ENCODE peak calls at places on chromosome 21, in five cellular contexts. C, P, K, R and F are unnamed samples.
A peak's percentile ranks its signal among the peaks of the same experiment; 100 is the strongest.

GRCh38 chr21:36263797-36264196 is 56.2 kb upstream of the MORC3 start:
- DNase-seq in K (no peak), P (no peak), R (no peak), C (no peak), F (no peak)

GRCh38 chr21:17476006-17476405 is 36.8 kb upstream of the CXADR start:
- DNase-seq in K (peak; percentile 63), P (no peak), C (no peak), R (no peak), F (no peak)

GRCh38 chr21:37357691-37358090 is 8.9 kb upstream of the DYRK1A start:
- DNase-seq in P (no peak), K (no peak), R (no peak), C (no peak), F (no peak)

GRCh38 chr21:43603641-43604504 is 55.4 kb downstream of the HSF2BP start:
- DNase-seq in C (peak; percentile 7), P (no peak), K (peak; percentile 15), R (no peak), F (peak; percentile 67)

GRCh38 chr21:21163904-21164303 is 165.7 kb downstream of the NCAM2 start:
- DNase-seq in R (peak; percentile 44), P (peak; percentile 0), K (peak; percentile 26), C (peak; percentile 85), F (peak; percentile 82)

GRCh38 chr21:43923391-43923790 is 58.4 kb downstream of the AGPAT3 start:
- DNase-seq in R (no peak), K (no peak), P (no peak), C (no peak), F (peak; percentile 11)

GRCh38 chr21:36461277-36461917 is 18.5 kb downstream of the CLDN14 start:
- DNase-seq in P (no peak), C (no peak), K (no peak), R (no peak), F (no peak)

GRCh38 chr21:16476056-16476850 is 746.5 kb downstream of the USP25 start:
- DNase-seq in P (no peak), K (no peak), R (no peak), C (no peak), F (no peak)

GRCh38 chr21:35475006-35475405 is 425.9 kb upstream of the RUNX1 start:
- DNase-seq in K (no peak), P (no peak), C (no peak), R (no peak), F (peak; percentile 51)

GRCh38 chr21:36291509-36291908 is 28.5 kb upstream of the MORC3 start:
- DNase-seq in P (no peak), R (no peak), K (no peak), C (no peak), F (no peak)

GRCh38 chr21:37658994-37659458 is 257.2 kb downstream of the KCNJ6 start:
- DNase-seq in K (no peak), C (peak; percentile 53), P (peak; percentile 43), R (no peak), F (peak; percentile 72)

GRCh38 chr21:34771512-34772028 is 102.8 kb downstream of the CLIC6 start:
- DNase-seq in C (peak; percentile 16), P (peak; percentile 14), K (peak; percentile 89), R (peak; percentile 3), F (peak; percentile 81)

GRCh38 chr21:8992731-8993174 is 1528.6 kb upstream of the TPTE start:
- DNase-seq in R (no peak), P (no peak), C (peak; percentile 88), K (peak; percentile 95), F (no peak)

GRCh38 chr21:34131586-34131985 is 58.2 kb downstream of the MRPS6 start:
- DNase-seq in R (no peak), C (no peak), P (no peak), K (no peak), F (peak; percentile 15)

GRCh38 chr21:8997011-8997440 is 1524.4 kb upstream of the TPTE start:
- DNase-seq in P (no peak), R (no peak), K (peak; percentile 78), C (peak; percentile 55), F (no peak)

GRCh38 chr21:40788635-40789034 is 58.3 kb downstream of the DSCAM start:
- DNase-seq in C (no peak), P (no peak), R (no peak), K (no peak), F (no peak)

GRCh38 chr21:37231247-37231645 is 35.9 kb downstream of the VPS26C start:
- DNase-seq in R (peak; percentile 30), K (no peak), C (no peak), P (no peak), F (no peak)

GRCh38 chr21:35232545-35233176 is 183.6 kb upstream of the RUNX1 start:
- DNase-seq in C (peak; percentile 79), K (peak; percentile 31), P (no peak), R (no peak), F (peak; percentile 92)

GRCh38 chr21:46610018-46610701 is 5.3 kb upstream of the S100B start:
- DNase-seq in K (no peak), C (no peak), P (no peak), R (no peak), F (no peak)

GRCh38 chr21:37267269-37268185 is at the start of gene VPS26C:
- DNase-seq in R (peak; percentile 94), P (peak; percentile 58), C (peak; percentile 100), K (peak; percentile 97), F (peak; percentile 99)

GRCh38 chr21:36471254-36471723 is 8.6 kb downstream of the CLDN14 start:
- DNase-seq in K (peak; percentile 40), C (no peak), R (no peak), P (peak; percentile 58), F (peak; percentile 50)

GRCh38 chr21:34679056-34679455 is 10.3 kb downstream of the CLIC6 start:
- DNase-seq in P (no peak), C (no peak), K (no peak), R (no peak), F (no peak)

GRCh38 chr21:40635336-40635735 is 211.6 kb downstream of the DSCAM start:
- DNase-seq in C (no peak), K (no peak), R (no peak), P (no peak), F (no peak)

GRCh38 chr21:36388835-36389234 is 3.6 kb downstream of the CHAF1B start:
- DNase-seq in K (no peak), P (no peak), R (no peak), C (no peak), F (peak; percentile 54)

GRCh38 chr21:43758132-43758619 is 17.9 kb downstream of the CSTB start:
- DNase-seq in P (no peak), C (no peak), K (no peak), R (no peak), F (peak; percentile 70)

GRCh38 chr21:36470294-36470693 is 9.6 kb downstream of the CLDN14 start:
- DNase-seq in C (no peak), R (no peak), K (no peak), P (no peak), F (no peak)

GRCh38 chr21:33257404-33257803 is 8.8 kb upstream of the IL10RB start:
- DNase-seq in R (no peak), C (no peak), K (no peak), P (no peak), F (no peak)

GRCh38 chr21:35249636-35250035 is 200.5 kb upstream of the RUNX1 start:
- DNase-seq in P (no peak), C (no peak), K (no peak), R (no peak), F (no peak)

GRCh38 chr21:35020902-35021301 is 28.2 kb downstream of the RUNX1 start:
- DNase-seq in K (no peak), R (no peak), P (no peak), C (no peak), F (peak; percentile 49)

GRCh38 chr21:36260030-36260787 is 59.8 kb upstream of the MORC3 start:
- DNase-seq in P (peak; percentile 46), K (peak; percentile 55), R (no peak), C (peak; percentile 74), F (peak; percentile 73)

DNA sequence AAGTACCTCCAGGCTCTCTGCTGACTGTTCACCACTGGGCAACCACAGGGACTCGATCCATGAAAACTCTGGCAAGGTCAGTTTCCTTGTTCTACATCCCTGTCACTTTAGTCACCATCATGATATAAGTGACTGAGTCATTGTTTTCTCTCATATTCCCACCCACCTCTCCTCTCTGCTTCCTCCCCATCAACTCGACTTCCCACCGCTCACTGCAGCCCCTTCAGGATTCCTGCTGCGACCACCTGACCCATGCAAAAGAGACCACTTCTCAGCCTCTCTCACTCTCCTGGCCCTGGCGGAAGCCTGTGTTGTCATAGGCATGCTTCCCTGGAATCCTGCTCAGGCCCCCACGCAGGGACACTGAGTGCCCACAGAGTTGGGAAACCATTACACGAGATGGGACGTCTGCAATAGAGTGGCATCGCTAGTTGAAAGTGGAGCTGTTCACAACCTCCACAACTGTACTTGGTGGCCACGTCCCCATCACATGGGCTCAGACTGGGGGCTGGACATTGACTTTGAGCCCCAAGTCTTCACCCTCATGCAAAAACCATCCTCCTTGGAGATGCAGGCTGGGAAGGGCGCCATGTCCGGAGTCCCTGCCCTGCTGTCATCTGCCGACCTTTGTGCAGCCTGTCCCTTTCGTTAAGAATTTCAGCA is 1.8 kb upstream of the TFF2 start:
- DNase-seq in C (no peak), P (no peak), K (no peak), R (no peak), F (no peak)
- TF ChIP-seq CTCF in C (no peak), P (no peak), K (no peak), R (no peak), F (no peak)

DNA sequence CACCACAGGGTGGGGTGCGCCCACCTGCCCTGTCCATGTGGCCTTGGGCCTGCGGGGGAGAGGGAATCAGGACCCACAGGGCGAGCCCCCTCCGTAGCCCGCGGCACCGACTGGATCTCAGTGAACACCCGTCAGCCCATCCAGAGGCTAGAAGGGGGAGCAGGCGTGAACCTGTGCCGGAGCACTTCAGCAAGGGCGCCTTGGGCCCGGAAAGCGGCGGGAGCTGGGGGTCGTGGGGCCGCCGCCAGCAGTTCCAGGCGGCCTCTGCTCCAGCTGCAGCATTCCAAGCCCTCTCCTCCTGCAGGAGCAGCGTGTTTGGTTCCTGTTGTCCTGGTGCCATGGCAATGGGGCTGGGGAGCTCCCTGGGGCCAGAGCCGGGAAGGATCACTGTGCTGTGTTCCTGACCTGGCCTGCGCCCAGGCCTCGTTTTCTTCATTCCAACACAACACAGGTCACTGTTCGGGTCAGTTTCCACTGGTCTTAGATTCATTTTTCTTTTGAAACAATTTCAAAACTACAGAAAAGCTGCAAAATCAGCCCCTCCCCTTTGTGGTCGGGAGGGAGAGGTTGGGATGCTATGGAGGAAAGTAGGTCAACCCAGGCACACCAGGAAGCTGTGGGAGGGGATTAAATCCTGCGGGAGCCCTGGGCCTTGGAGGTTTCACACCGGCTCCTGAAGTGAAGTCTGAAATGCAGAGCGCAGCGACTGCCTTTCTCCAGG is 18.8 kb downstream of the SLX9 start:
- DNase-seq in C (no peak), R (no peak), K (no peak), P (no peak), F (peak; percentile 67)
- TF ChIP-seq MAFK in C (no peak), R (no peak), K (no peak), P (no peak), F (no peak)

GRCh38 chr21:14880922-14881321 is 183.9 kb downstream of the NRIP1 start:
- DNase-seq in C (no peak), P (no peak), K (no peak), R (no peak), F (peak; percentile 88)
- TF ChIP-seq CEBPB in C (no peak), P (no peak), K (no peak), R (no peak), F (peak; percentile 90)

GRCh38 chr21:18959817-18960216 is 556.2 kb upstream of the TMPRSS15 start:
- DNase-seq in C (no peak), R (no peak), K (no peak), P (no peak), F (no peak)
- TF ChIP-seq CTCF in C (no peak), R (no peak), K (no peak), P (no peak), F (no peak)

GRCh38 chr21:28865488-28866186 is 127.0 kb downstream of the LTN1 start:
- DNase-seq in K (no peak), C (no peak), P (no peak), R (no peak), F (no peak)
- TF ChIP-seq MAFK in K (no peak), C (no peak), P (no peak), R (no peak), F (no peak)

GRCh38 chr21:31644648-31645047 is 14.8 kb upstream of the SOD1 start:
- DNase-seq in K (no peak), P (no peak), R (no peak), C (no peak), F (no peak)
- TF ChIP-seq CEBPB in K (no peak), P (no peak), R (no peak), C (no peak), F (no peak)